ENCODE peak calls at places on chromosomes 2 and 18, in five cellular contexts. I, L, W, N and V are unnamed samples.

GRCh38 chr18:58161659-58162058 is 117.6 kb downstream of the NEDD4L start:
- DNase-seq in W (no peak), L (no peak), N (no peak), I (no peak), V (no peak)

GRCh38 chr2:104431701-104432121 is 422.2 kb upstream of the POU3F3 start:
- DNase-seq in W (no peak), I (no peak), N (no peak), L (no peak), V (no peak)

GRCh38 chr2:172342611-172343010 is 84.8 kb upstream of the ITGA6 start:
- DNase-seq in L (no peak), I (no peak), W (no peak), N (no peak), V (no peak)

GRCh38 chr2:118387509-118387908 is 299.2 kb downstream of the INSIG2 start:
- DNase-seq in W (peak; percentile 78), I (no peak), L (no peak), N (no peak), V (no peak)

GRCh38 chr2:230660294-230661060 is 52.2 kb upstream of the CAB39 start:
- DNase-seq in L (peak; percentile 19), I (no peak), W (no peak), N (peak; percentile 40), V (no peak)

GRCh38 chr2:171334171-171334570 is 99.6 kb downstream of the METTL8 start:
- DNase-seq in W (no peak), L (no peak), N (no peak), I (no peak), V (no peak)

GRCh38 chr18:31497711-31498449 is at the start of gene DSG2:
- DNase-seq in N (no peak), W (no peak), I (peak; percentile 89), L (peak; percentile 27), V (no peak)

GRCh38 chr18:76064998-76065397 is 430.0 kb downstream of the ZNF516 start:
- DNase-seq in I (no peak), N (no peak), W (no peak), L (no peak), V (no peak)

GRCh38 chr2:94982661-94983060 is 42.8 kb upstream of the MAL start:
- DNase-seq in L (no peak), W (peak; percentile 32), I (no peak), N (no peak), V (no peak)

GRCh38 chr2:180481998-180482397 is 474.9 kb upstream of the CWC22 start:
- DNase-seq in W (no peak), N (no peak), I (no peak), L (no peak), V (no peak)

GRCh38 chr2:128638741-128639477 is 320.2 kb upstream of the HS6ST1 start:
- DNase-seq in L (no peak), N (no peak), I (no peak), W (no peak), V (peak; percentile 5)

GRCh38 chr18:42287047-42287446 is 332.0 kb downstream of the PIK3C3 start:
- DNase-seq in L (no peak), N (no peak), I (no peak), W (no peak), V (no peak)

GRCh38 chr18:73962251-73962650 is 185.4 kb downstream of the FBXO15 start:
- DNase-seq in L (no peak), I (no peak), W (peak; percentile 89), N (no peak), V (no peak)

GRCh38 chr2:209368924-209369323 is 54.9 kb upstream of the MAP2 start:
- DNase-seq in L (no peak), I (no peak), W (peak; percentile 58), N (no peak), V (no peak)

GRCh38 chr18:74222710-74223497 is 68.9 kb downstream of the CYB5A start:
- DNase-seq in W (no peak), I (no peak), L (no peak), N (no peak), V (no peak)

GRCh38 chr2:10501521-10501961 is 53.4 kb upstream of the ODC1 start:
- DNase-seq in W (no peak), I (no peak), N (no peak), L (no peak), V (no peak)

GRCh38 chr2:31070339-31070738 is 67.9 kb downstream of the GALNT14 start:
- DNase-seq in W (no peak), I (no peak), N (no peak), L (no peak), V (no peak)

GRCh38 chr2:37000273-37000780 is 34.0 kb upstream of the STRN start:
- DNase-seq in W (peak; percentile 32), N (no peak), L (no peak), I (no peak), V (no peak)

GRCh38 chr2:27379840-27380625 is 501 bp downstream of the ZNF513 start:
- DNase-seq in I (peak; percentile 42), L (peak; percentile 75), W (peak; percentile 76), N (no peak), V (no peak)

GRCh38 chr18:9413586-9413985 is 61.7 kb upstream of the RALBP1 start:
- DNase-seq in L (no peak), W (peak; percentile 91), N (no peak), I (no peak), V (no peak)

GRCh38 chr2:131966256-131966655 is 195.5 kb downstream of the ANKRD30BL start:
- DNase-seq in W (no peak), N (no peak), I (no peak), L (no peak), V (no peak)

GRCh38 chr2:26646986-26647672 is 6.0 kb upstream of the CIB4 start:
- DNase-seq in I (no peak), N (no peak), W (no peak), L (no peak), V (no peak)

GRCh38 chr2:24122356-24123211 is 550 bp downstream of the PFN4 start:
- DNase-seq in W (peak; percentile 3), L (no peak), N (no peak), I (no peak), V (no peak)

GRCh38 chr2:60213865-60214657 is 339.4 kb downstream of the BCL11A start:
- DNase-seq in L (no peak), W (no peak), I (no peak), N (no peak), V (no peak)

GRCh38 chr2:1781291-1782080 is 37.2 kb upstream of the PXDN start:
- DNase-seq in I (no peak), L (no peak), N (peak; percentile 35), W (no peak), V (no peak)

GRCh38 chr2:227406177-227407031 is 18.7 kb upstream of the SCYGR1 start:
- DNase-seq in L (peak; percentile 35), W (peak; percentile 99), N (no peak), I (peak; percentile 49), V (no peak)

GRCh38 chr2:95357717-95358280 is 44.7 kb upstream of the FAHD2A start:
- DNase-seq in I (no peak), L (peak; percentile 6), W (no peak), N (no peak), V (no peak)

GRCh38 chr2:68832161-68832869 is 38.9 kb downstream of the BMP10 start:
- DNase-seq in I (peak; percentile 65), N (peak; percentile 17), W (peak; percentile 78), L (peak; percentile 84), V (peak; percentile 53)

GRCh38 chr2:74119324-74119723 is 28.4 kb downstream of the BOLA3 start:
- DNase-seq in I (no peak), W (no peak), N (no peak), L (no peak), V (no peak)

GRCh38 chr2:102736174-102736606 is 25.6 kb upstream of the TMEM182 start:
- DNase-seq in W (peak; percentile 20), I (peak; percentile 69), L (no peak), N (no peak), V (no peak)

GRCh38 chr18:63022429-63023022 is 297.0 kb downstream of the BCL2 start:
- DNase-seq in W (no peak), N (no peak), L (no peak), I (no peak), V (no peak)

GRCh38 chr2:81835318-81836000 is 1530.9 kb upstream of the LRRTM1 start:
- DNase-seq in N (no peak), I (no peak), L (no peak), W (no peak), V (no peak)

GRCh38 chr2:160753960-160754359 is 260.4 kb upstream of the RBMS1 start:
- DNase-seq in L (no peak), W (no peak), I (no peak), N (no peak), V (no peak)

GRCh38 chr2:133484106-133484505 is 84.2 kb downstream of the NCKAP5 start:
- DNase-seq in N (no peak), W (peak; percentile 92), L (no peak), I (no peak), V (no peak)
- TF ChIP-seq CTCF in N (no peak), W (no peak), L (no peak), I (no peak), V (no peak)

DNA sequence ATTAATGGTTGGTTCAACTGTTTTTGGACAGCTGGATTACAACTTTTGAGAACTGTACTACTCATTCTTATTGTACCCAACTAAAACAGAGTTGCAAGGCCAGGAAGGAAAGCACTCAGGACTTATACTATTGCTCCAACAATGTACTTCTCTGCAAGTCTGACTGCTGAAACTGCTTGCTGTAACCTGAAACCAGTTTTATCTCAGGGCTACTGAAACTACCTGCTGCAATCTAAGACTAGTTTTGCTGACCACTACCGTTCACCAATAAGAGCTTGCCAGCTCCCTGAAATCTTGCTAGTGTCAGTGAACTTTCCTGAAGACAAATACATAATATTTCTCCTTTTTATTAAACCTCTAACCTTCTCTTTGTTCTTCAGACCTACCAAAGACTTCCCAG is 157.3 kb downstream of the CDCA7 start:
- DNase-seq in L (no peak), N (no peak), I (no peak), W (peak; percentile 11), V (no peak)
- TF ChIP-seq CTCF in L (no peak), N (no peak), I (no peak), W (no peak), V (no peak)

DNA sequence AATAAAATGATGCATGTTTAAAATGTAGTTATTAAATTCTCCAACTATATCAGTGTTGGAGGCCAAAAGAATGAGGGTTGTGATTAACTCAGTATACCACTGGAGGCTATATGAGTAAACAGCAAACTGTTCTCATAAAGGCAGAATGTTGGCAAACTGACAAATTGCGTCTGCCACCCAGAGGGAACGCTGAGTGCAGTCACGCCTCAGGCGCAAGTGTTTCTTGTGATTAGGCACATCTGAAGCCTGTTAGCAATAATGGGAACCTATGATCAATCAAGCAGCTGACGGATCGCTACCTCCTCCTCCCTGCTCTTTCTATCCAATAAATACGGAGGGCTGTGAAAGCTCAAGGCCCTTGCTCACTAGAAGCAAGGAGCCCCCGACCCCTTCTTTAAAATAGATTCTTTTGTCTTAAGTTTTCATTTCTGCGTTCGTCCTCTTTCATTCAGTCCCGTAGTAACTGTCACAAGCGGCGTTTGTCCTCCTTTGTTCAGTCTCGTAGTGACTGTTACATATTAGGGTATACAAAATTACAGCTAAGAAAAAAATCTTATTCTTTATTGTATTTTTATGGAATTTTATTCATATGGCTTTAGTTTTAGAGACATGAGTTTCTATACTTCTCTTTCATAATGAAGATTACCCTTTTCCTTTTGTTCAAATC is 16.3 kb upstream of the RMND5A start:
- DNase-seq in I (no peak), L (no peak), N (no peak), W (no peak), V (no peak)
- TF ChIP-seq CTCF in I (no peak), L (no peak), N (no peak), W (no peak), V (no peak)

DNA sequence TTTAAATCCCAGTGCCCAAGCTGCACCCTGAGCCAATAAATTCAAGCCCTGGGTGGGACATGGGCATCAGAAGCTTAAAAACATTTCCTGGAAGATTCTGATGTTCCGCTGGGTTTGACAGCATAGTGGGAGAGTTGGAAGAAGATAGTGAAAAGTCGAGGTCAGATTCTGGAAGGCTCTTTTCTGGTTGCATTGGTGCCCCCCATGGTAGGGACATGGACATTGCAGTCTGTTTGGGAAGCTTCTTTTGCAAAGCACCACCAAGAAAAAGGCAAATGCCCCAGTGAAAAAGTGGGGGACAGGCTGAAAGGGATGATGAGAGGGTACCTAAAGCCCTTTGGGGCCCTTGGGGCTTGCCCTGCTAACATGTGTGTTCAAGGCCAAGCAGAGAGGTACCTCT is 21.0 kb downstream of the MERTK start:
- DNase-seq in W (no peak), L (no peak), N (no peak), I (no peak), V (no peak)
- TF ChIP-seq CTCF in W (no peak), L (no peak), N (no peak), I (peak; percentile 3), V (no peak)